ENCODE peak calls at places on chromosomes 1 and 21, in nine cellular contexts. V is fibroblast of lung, T is right lobe of liver, S is cardiac muscle cell, K is body of pancreas, C is heart right ventricle, Z is uterus, N is GM06990, X is lower lobe of right lung. D is an unnamed sample.

GRCh38 chr1:109468903-109469302 is 2.6 kb downstream of the SYPL2 start:
- DNase-seq in Z (no peak), X (no peak), K (no peak), T (no peak), C (no peak), N (no peak), S (no peak), V (no peak), D (no peak)

GRCh38 chr1:231040019-231040799 is at the start of gene FAM89A:
- DNase-seq in S (peak), T (peak), K (peak), C (peak), X (peak), N (peak), Z (peak), V (peak), D (no peak)

GRCh38 chr1:25815208-25816111 is 4.3 kb upstream of the MTFR1L start:
- DNase-seq in T (no peak), C (no peak), N (no peak), Z (no peak), V (no peak), X (no peak), S (no peak), K (no peak), D (no peak)

GRCh38 chr21:45018131-45019075 is 56.0 kb upstream of the ADARB1 start:
- DNase-seq in N (no peak), S (peak), K (peak), V (no peak), C (no peak), Z (peak), T (peak), X (peak), D (no peak)

GRCh38 chr1:8763888-8764287 is 53.6 kb downstream of the RERE start:
- DNase-seq in N (peak), C (peak), X (no peak), V (peak), S (peak), T (no peak), Z (no peak), K (peak), D (no peak)

GRCh38 chr1:57729181-57729580 is 305.3 kb upstream of the DAB1 start:
- DNase-seq in K (no peak), X (no peak), V (no peak), C (no peak), S (no peak), T (no peak), Z (no peak), N (no peak), D (no peak)

GRCh38 chr1:62676606-62677356 is 11.4 kb downstream of the DOCK7 start:
- DNase-seq in T (no peak), S (no peak), Z (no peak), V (peak), K (no peak), C (no peak), X (no peak), N (no peak), D (peak)

GRCh38 chr1:42931108-42931539 is 27.5 kb downstream of the SLC2A1 start:
- DNase-seq in N (peak), V (peak), T (no peak), S (peak), X (no peak), C (no peak), K (peak), Z (no peak), D (no peak)

GRCh38 chr21:46097826-46098286 is at the start of gene COL6A2:
- DNase-seq in X (peak), S (peak), T (peak), Z (peak), K (peak), V (peak), N (no peak), C (peak), D (no peak)

GRCh38 chr1:152858062-152858461 is 1.7 kb upstream of the LCE7A start:
- DNase-seq in N (no peak), T (no peak), V (no peak), X (no peak), S (no peak), K (no peak), Z (no peak), C (no peak), D (no peak)

GRCh38 chr1:206982216-206982615 is 12.0 kb upstream of the FCAMR start:
- DNase-seq in X (peak), Z (no peak), K (peak), V (peak), T (peak), N (no peak), S (peak), C (peak), D (no peak)

GRCh38 chr1:100719490-100719889 is at the start of gene VCAM1:
- DNase-seq in Z (no peak), K (peak), N (peak), C (peak), V (no peak), S (peak), T (peak), X (no peak), D (no peak)

GRCh38 chr1:21099034-21099868 is 77.4 kb downstream of the EIF4G3 start:
- DNase-seq in K (no peak), X (no peak), N (no peak), V (peak), C (no peak), T (no peak), S (peak), Z (no peak), D (no peak)

DNA sequence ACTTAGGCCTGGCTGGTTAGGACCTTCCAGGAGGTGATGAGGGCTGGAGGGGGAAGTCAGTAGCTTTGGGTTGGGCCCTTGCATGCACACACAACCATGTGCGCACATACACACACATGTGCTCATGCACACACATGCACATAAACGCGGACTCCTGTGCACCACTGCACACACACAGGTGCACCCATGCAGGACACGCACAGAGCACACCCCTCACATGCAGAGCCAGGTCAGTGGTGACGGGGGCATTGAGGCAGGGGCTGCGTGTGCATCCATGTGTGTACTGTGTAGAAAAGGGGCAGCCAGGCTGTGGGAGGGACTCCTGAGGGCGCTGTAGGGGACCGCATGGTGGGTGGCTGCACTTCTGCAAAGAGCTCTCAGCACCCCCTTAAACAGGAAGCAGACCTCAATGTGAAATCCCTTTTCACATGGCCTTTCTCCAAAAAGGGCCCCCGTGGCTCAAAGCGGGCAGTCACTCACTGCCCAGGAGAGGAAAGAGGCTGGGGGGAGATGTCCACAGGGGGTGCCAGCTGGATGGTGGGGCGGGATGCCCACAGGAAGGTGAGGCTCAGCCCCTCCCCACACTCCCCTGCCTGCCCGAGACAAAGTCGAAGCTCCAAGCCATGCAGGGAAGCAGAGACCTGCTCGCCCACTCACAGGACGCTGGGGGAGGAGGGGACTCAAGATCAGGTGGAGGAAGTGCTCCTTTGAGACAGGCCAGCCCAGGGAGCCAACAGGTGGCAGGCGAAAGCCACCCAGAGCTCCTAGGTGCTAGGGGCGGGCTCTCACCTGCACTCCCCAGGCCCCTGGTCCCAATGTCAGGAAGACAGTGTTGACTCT is 95.2 kb downstream of the ITPKB start:
- DNase-seq in K (no peak), T (peak), V (no peak), S (no peak), C (no peak), Z (peak), X (peak), N (peak), D (no peak)
- H3K4me3 ChIP-seq in K (no peak), T (no peak), V (no peak), S (no peak), C (no peak), Z (no peak), X (no peak), N (no peak), D (no peak)

DNA sequence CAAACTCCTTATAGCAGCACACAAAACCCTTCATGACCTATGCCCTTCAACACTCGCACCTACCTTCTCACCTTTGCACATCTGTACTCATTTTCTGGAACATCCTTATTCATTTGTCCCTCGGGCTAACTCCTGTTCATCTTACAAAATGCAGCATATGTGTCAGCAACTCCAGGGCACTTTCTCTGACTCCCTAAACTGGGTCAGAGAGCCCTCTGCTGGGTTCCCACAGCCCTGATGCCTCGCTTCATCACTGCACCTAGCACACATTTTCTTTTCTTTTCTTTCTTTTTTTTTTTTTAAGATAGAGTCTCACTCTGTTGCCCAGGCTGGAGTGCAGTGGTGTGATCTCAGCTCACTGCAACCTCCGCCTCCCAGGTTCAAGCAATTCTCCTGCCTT is 54.0 kb downstream of the RAB3B start:
- DNase-seq in T (no peak), K (no peak), S (peak), C (no peak), N (no peak), X (no peak), V (peak), Z (no peak), D (no peak)
- TF ChIP-seq CTCF in T (no peak), K (no peak), S (peak), C (no peak), N (no peak), X (no peak), V (peak), Z (no peak), D (peak)

GRCh38 chr1:10637833-10638558 is 158.4 kb downstream of the CASZ1 start:
- DNase-seq in C (no peak), N (no peak), Z (no peak), T (no peak), V (no peak), X (no peak), S (no peak), K (no peak), D (no peak)
- H3K4me3 ChIP-seq in C (peak), N (no peak), Z (no peak), T (no peak), V (no peak), X (peak), S (no peak), K (no peak), D (peak)

DNA sequence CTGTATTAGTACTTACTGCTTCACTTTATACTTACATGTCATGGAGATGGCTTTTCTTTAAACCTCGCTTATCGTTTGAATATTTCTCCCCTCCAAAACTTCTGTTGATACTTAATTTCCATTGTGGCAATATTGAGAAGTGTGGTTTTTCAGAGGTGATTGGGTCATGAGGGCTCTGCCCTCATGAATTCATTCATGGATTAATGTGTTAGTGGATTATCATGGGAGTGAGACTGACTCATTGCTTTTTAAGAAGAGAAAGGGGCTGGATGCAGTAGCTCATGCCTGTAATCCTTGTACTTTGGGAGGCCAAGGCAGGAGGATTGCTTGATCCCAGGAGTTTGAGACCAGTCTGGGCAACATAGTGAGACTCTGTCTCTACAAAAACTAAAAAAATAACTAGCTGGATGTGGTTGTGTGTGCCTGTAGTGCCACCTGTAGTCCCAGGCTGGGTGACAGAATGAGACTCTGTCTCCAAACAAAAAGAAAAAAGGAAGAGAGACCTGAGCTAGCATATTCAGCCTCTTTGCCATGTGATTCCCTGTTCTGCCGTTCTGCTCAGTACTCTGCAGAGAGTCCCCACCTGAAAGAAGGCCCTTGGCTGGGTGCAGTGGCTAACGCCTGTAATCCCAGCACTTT is 30.2 kb downstream of the RABGAP1L start:
- DNase-seq in X (no peak), S (no peak), V (no peak), T (no peak), Z (no peak), K (no peak), N (no peak), C (no peak), D (no peak)
- TF ChIP-seq CTCF in X (no peak), S (no peak), V (no peak), T (no peak), Z (no peak), K (no peak), N (peak), C (no peak), D (no peak)

GRCh38 chr1:22821027-22821426 is 110.4 kb downstream of the EPHB2 start:
- DNase-seq in V (no peak), C (no peak), Z (no peak), S (peak), X (no peak), K (no peak), T (no peak), N (no peak), D (no peak)
- H3K4me3 ChIP-seq in V (no peak), C (no peak), Z (no peak), S (no peak), X (no peak), K (no peak), T (no peak), N (no peak), D (no peak)